ENCODE peak calls at places on chromosome 20, in ten cellular contexts. One of them, this sample, is unnamed.

GRCh38 chr20:61117725-61118124 is 134.3 kb upstream of the CDH4 start:
- DNase-seq in colonic mucosa: no peak
- DNase-seq in fibroblast of mammary gland: peak
- DNase-seq in endothelial cell: no peak
- DNase-seq in BJ: no peak
- DNase-seq in AG10803: peak
- DNase-seq in breast epithelium: no peak
- DNase-seq in uterus: no peak
- DNase-seq in transverse colon: no peak
- DNase-seq in astrocyte of the spinal cord: peak
- DNase-seq in this sample: no peak

GRCh38 chr20:48489656-48490055 is 338.1 kb downstream of the PREX1 start:
- DNase-seq in uterus: no peak
- DNase-seq in AG10803: no peak
- DNase-seq in endothelial cell: no peak
- DNase-seq in transverse colon: peak
- DNase-seq in colonic mucosa: peak
- DNase-seq in fibroblast of mammary gland: no peak
- DNase-seq in breast epithelium: peak
- DNase-seq in astrocyte of the spinal cord: no peak
- DNase-seq in BJ: no peak
- DNase-seq in this sample: no peak

GRCh38 chr20:37757550-37757949 is 63.7 kb downstream of the CTNNBL1 start:
- DNase-seq in colonic mucosa: no peak
- DNase-seq in breast epithelium: no peak
- DNase-seq in endothelial cell: no peak
- DNase-seq in astrocyte of the spinal cord: no peak
- DNase-seq in fibroblast of mammary gland: no peak
- DNase-seq in uterus: no peak
- DNase-seq in AG10803: no peak
- DNase-seq in BJ: no peak
- DNase-seq in transverse colon: no peak
- DNase-seq in this sample: no peak

GRCh38 chr20:52943185-52943841 is 28.8 kb upstream of the TSHZ2 start:
- DNase-seq in fibroblast of mammary gland: peak
- DNase-seq in colonic mucosa: no peak
- DNase-seq in uterus: no peak
- DNase-seq in astrocyte of the spinal cord: peak
- DNase-seq in transverse colon: no peak
- DNase-seq in breast epithelium: no peak
- DNase-seq in AG10803: peak
- DNase-seq in endothelial cell: no peak
- DNase-seq in BJ: no peak
- DNase-seq in this sample: no peak

GRCh38 chr20:416950-417800 is 9.1 kb downstream of the RBCK1 start:
- DNase-seq in fibroblast of mammary gland: no peak
- DNase-seq in astrocyte of the spinal cord: no peak
- DNase-seq in transverse colon: no peak
- DNase-seq in endothelial cell: no peak
- DNase-seq in uterus: no peak
- DNase-seq in colonic mucosa: no peak
- DNase-seq in BJ: no peak
- DNase-seq in breast epithelium: no peak
- DNase-seq in AG10803: no peak
- DNase-seq in this sample: no peak

GRCh38 chr20:19977373-19977770 is 39.8 kb upstream of the NAA20 start:
- DNase-seq in uterus: no peak
- DNase-seq in endothelial cell: no peak
- DNase-seq in fibroblast of mammary gland: no peak
- DNase-seq in BJ: no peak
- DNase-seq in astrocyte of the spinal cord: no peak
- DNase-seq in colonic mucosa: no peak
- DNase-seq in AG10803: no peak
- DNase-seq in breast epithelium: no peak
- DNase-seq in transverse colon: no peak
- DNase-seq in this sample: no peak

GRCh38 chr20:43431120-43431519 is 26.6 kb upstream of the SRSF6 start:
- DNase-seq in BJ: no peak
- DNase-seq in AG10803: no peak
- DNase-seq in transverse colon: no peak
- DNase-seq in endothelial cell: no peak
- DNase-seq in colonic mucosa: no peak
- DNase-seq in fibroblast of mammary gland: no peak
- DNase-seq in breast epithelium: no peak
- DNase-seq in astrocyte of the spinal cord: no peak
- DNase-seq in uterus: no peak
- DNase-seq in this sample: no peak

GRCh38 chr20:2364014-2364413 is 16.7 kb upstream of the TGM6 start:
- DNase-seq in endothelial cell: no peak
- DNase-seq in BJ: no peak
- DNase-seq in uterus: no peak
- DNase-seq in astrocyte of the spinal cord: no peak
- DNase-seq in transverse colon: no peak
- DNase-seq in breast epithelium: no peak
- DNase-seq in colonic mucosa: no peak
- DNase-seq in fibroblast of mammary gland: peak
- DNase-seq in AG10803: peak
- DNase-seq in this sample: no peak

DNA sequence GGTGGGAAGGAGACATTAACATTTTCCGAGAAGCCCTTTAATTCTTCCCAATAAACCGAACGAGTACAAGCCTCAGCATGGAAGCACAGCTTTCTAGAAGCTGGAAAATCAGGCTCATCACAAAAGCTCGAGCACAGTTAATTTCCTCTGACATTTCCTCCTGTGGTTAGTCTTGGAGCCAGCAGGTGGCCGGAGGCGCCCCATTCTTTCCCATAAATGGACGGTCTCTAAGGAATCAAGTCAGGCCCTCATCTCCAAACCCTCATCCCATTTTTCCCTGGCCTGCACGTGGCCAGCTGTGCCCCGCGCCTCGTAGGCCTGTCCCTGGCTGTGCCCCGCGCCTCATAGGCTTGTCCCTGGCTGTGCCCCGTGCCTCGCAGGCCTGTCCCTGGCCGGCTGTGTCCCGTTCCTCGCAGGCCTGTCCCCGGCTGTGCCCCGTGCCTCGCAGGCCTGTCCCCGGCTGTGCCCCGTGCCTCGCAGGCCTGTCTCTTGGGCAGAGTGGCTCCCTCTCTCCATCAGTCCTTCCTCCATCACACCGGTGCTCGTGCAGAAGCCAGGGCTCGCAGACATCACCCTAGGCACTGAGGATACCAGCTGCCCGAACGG is 19.7 kb upstream of the NTSR1 start:
- DNase-seq in transverse colon: no peak
- DNase-seq in colonic mucosa: no peak
- DNase-seq in BJ: no peak
- DNase-seq in uterus: no peak
- DNase-seq in breast epithelium: peak
- DNase-seq in fibroblast of mammary gland: no peak
- DNase-seq in astrocyte of the spinal cord: peak
- DNase-seq in AG10803: no peak
- DNase-seq in endothelial cell: no peak
- DNase-seq in this sample: no peak
- TF ChIP-seq CTCF in transverse colon: peak
- TF ChIP-seq CTCF in colonic mucosa: no peak
- TF ChIP-seq CTCF in BJ: peak
- TF ChIP-seq CTCF in uterus: no peak
- TF ChIP-seq CTCF in breast epithelium: no peak
- TF ChIP-seq CTCF in fibroblast of mammary gland: peak
- TF ChIP-seq CTCF in astrocyte of the spinal cord: peak
- TF ChIP-seq CTCF in AG10803: no peak
- TF ChIP-seq CTCF in endothelial cell: peak
- TF ChIP-seq CTCF in this sample: no peak

GRCh38 chr20:64224344-64225165 is 31.0 kb upstream of the PCMTD2 start:
- DNase-seq in astrocyte of the spinal cord: peak
- DNase-seq in fibroblast of mammary gland: peak
- DNase-seq in AG10803: peak
- DNase-seq in transverse colon: no peak
- DNase-seq in uterus: no peak
- DNase-seq in colonic mucosa: no peak
- DNase-seq in BJ: peak
- DNase-seq in endothelial cell: no peak
- DNase-seq in breast epithelium: no peak
- DNase-seq in this sample: peak

GRCh38 chr20:64222851-64223525 is 32.6 kb upstream of the PCMTD2 start:
- DNase-seq in astrocyte of the spinal cord: no peak
- DNase-seq in breast epithelium: no peak
- DNase-seq in transverse colon: no peak
- DNase-seq in colonic mucosa: no peak
- DNase-seq in BJ: no peak
- DNase-seq in endothelial cell: no peak
- DNase-seq in fibroblast of mammary gland: no peak
- DNase-seq in AG10803: no peak
- DNase-seq in uterus: no peak
- DNase-seq in this sample: no peak

GRCh38 chr20:64222273-64222672 is 33.3 kb upstream of the PCMTD2 start:
- DNase-seq in BJ: no peak
- DNase-seq in colonic mucosa: no peak
- DNase-seq in transverse colon: no peak
- DNase-seq in astrocyte of the spinal cord: peak
- DNase-seq in uterus: no peak
- DNase-seq in AG10803: peak
- DNase-seq in fibroblast of mammary gland: peak
- DNase-seq in breast epithelium: no peak
- DNase-seq in endothelial cell: no peak
- DNase-seq in this sample: no peak

GRCh38 chr20:64225166-64225595 is 30.4 kb upstream of the PCMTD2 start:
- DNase-seq in AG10803: no peak
- DNase-seq in transverse colon: no peak
- DNase-seq in astrocyte of the spinal cord: no peak
- DNase-seq in endothelial cell: no peak
- DNase-seq in colonic mucosa: no peak
- DNase-seq in breast epithelium: no peak
- DNase-seq in uterus: no peak
- DNase-seq in BJ: no peak
- DNase-seq in fibroblast of mammary gland: no peak
- DNase-seq in this sample: no peak

DNA sequence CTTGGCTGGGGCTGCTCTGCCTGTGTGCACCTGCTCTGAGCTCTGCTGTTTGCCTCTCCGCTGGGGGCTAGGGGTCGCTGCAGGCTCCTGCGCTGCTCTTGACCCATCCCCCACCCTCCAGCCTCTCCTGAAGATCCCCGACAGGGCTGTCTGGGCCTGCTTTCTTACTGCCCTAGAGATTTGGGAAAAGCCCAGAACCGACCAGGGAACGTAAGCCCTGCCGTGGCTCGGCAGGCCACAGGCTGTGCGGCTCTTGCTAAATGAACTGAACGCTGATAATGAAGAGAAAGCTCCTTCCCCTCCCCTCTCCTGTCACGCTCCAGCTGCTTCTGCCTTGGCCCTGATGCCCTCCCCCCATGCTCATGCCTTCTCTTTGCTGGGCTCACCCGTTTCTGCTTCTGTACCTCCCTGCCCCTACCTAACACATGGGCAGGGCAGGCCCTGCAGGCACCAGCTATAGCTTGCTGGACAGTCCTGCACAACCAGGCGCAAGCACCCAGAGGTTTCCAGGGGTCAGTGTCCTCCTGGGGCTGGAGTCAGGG is 32.0 kb upstream of the PCMTD2 start:
- DNase-seq in uterus: peak
- DNase-seq in endothelial cell: peak
- DNase-seq in colonic mucosa: no peak
- DNase-seq in breast epithelium: no peak
- DNase-seq in BJ: no peak
- DNase-seq in transverse colon: no peak
- DNase-seq in astrocyte of the spinal cord: peak
- DNase-seq in fibroblast of mammary gland: peak
- DNase-seq in AG10803: peak
- DNase-seq in this sample: no peak
- TF ChIP-seq CTCF in uterus: peak
- TF ChIP-seq CTCF in endothelial cell: no peak
- TF ChIP-seq CTCF in colonic mucosa: no peak
- TF ChIP-seq CTCF in breast epithelium: no peak
- TF ChIP-seq CTCF in BJ: peak
- TF ChIP-seq CTCF in transverse colon: no peak
- TF ChIP-seq CTCF in astrocyte of the spinal cord: peak
- TF ChIP-seq CTCF in fibroblast of mammary gland: no peak
- TF ChIP-seq CTCF in AG10803: peak
- TF ChIP-seq CTCF in this sample: no peak

GRCh38 chr20:62837091-62837490 is 20.2 kb downstream of the COL9A3 start:
- DNase-seq in fibroblast of mammary gland: no peak
- DNase-seq in uterus: no peak
- DNase-seq in endothelial cell: no peak
- DNase-seq in colonic mucosa: no peak
- DNase-seq in transverse colon: no peak
- DNase-seq in breast epithelium: no peak
- DNase-seq in AG10803: no peak
- DNase-seq in BJ: no peak
- DNase-seq in astrocyte of the spinal cord: no peak
- DNase-seq in this sample: no peak
- TF ChIP-seq CTCF in fibroblast of mammary gland: no peak
- TF ChIP-seq CTCF in uterus: no peak
- TF ChIP-seq CTCF in endothelial cell: no peak
- TF ChIP-seq CTCF in colonic mucosa: no peak
- TF ChIP-seq CTCF in transverse colon: no peak
- TF ChIP-seq CTCF in breast epithelium: no peak
- TF ChIP-seq CTCF in AG10803: no peak
- TF ChIP-seq CTCF in BJ: no peak
- TF ChIP-seq CTCF in astrocyte of the spinal cord: no peak
- TF ChIP-seq CTCF in this sample: no peak

GRCh38 chr20:57078101-57078500 is 188.3 kb downstream of the BMP7 start:
- DNase-seq in uterus: no peak
- DNase-seq in AG10803: no peak
- DNase-seq in colonic mucosa: no peak
- DNase-seq in breast epithelium: no peak
- DNase-seq in astrocyte of the spinal cord: no peak
- DNase-seq in fibroblast of mammary gland: no peak
- DNase-seq in endothelial cell: no peak
- DNase-seq in BJ: no peak
- DNase-seq in transverse colon: no peak
- DNase-seq in this sample: no peak

GRCh38 chr20:57082546-57082945 is 183.9 kb downstream of the BMP7 start:
- DNase-seq in BJ: no peak
- DNase-seq in breast epithelium: no peak
- DNase-seq in AG10803: no peak
- DNase-seq in endothelial cell: no peak
- DNase-seq in fibroblast of mammary gland: no peak
- DNase-seq in astrocyte of the spinal cord: no peak
- DNase-seq in uterus: no peak
- DNase-seq in transverse colon: no peak
- DNase-seq in colonic mucosa: no peak
- DNase-seq in this sample: no peak

GRCh38 chr20:57079016-57080005 is 187.1 kb downstream of the BMP7 start:
- DNase-seq in endothelial cell: no peak
- DNase-seq in colonic mucosa: no peak
- DNase-seq in BJ: no peak
- DNase-seq in uterus: no peak
- DNase-seq in breast epithelium: no peak
- DNase-seq in fibroblast of mammary gland: no peak
- DNase-seq in AG10803: peak
- DNase-seq in transverse colon: no peak
- DNase-seq in astrocyte of the spinal cord: peak
- DNase-seq in this sample: no peak

GRCh38 chr20:57083072-57083471 is 183.4 kb downstream of the BMP7 start:
- DNase-seq in uterus: no peak
- DNase-seq in breast epithelium: no peak
- DNase-seq in endothelial cell: no peak
- DNase-seq in colonic mucosa: no peak
- DNase-seq in astrocyte of the spinal cord: no peak
- DNase-seq in BJ: no peak
- DNase-seq in fibroblast of mammary gland: no peak
- DNase-seq in AG10803: no peak
- DNase-seq in transverse colon: no peak
- DNase-seq in this sample: no peak

DNA sequence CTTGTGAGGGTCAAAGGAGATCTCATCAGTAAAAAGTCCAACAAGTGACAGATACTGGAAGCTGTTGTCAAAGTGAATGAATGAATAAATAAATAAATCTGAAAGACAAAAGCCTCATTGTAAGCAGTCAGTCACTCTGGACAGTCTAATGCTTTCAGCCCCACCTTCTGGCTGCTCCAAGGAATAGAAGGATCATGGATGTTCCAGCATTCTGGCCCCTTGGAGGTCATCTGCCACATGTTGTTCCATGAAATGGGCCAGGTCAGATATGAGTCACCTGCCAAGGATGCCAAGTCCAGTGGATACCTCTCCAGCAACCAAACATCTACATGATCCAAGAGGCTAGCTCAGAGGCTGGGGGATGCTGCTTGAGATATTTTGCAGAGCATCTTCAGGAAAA is 185.6 kb downstream of the BMP7 start:
- DNase-seq in endothelial cell: no peak
- DNase-seq in fibroblast of mammary gland: peak
- DNase-seq in transverse colon: no peak
- DNase-seq in colonic mucosa: no peak
- DNase-seq in AG10803: peak
- DNase-seq in breast epithelium: no peak
- DNase-seq in uterus: no peak
- DNase-seq in astrocyte of the spinal cord: peak
- DNase-seq in BJ: no peak
- DNase-seq in this sample: no peak
- TF ChIP-seq CTCF in endothelial cell: no peak
- TF ChIP-seq CTCF in fibroblast of mammary gland: peak
- TF ChIP-seq CTCF in transverse colon: no peak
- TF ChIP-seq CTCF in colonic mucosa: no peak
- TF ChIP-seq CTCF in AG10803: peak
- TF ChIP-seq CTCF in breast epithelium: no peak
- TF ChIP-seq CTCF in uterus: no peak
- TF ChIP-seq CTCF in astrocyte of the spinal cord: peak
- TF ChIP-seq CTCF in BJ: peak
- TF ChIP-seq CTCF in this sample: no peak